ENCODE peak calls at places on chromosomes 5 and 9, in five cellular contexts. M is NCI-H1105 treated with DMSO at 0.1 percent for 48 hours; X is activated effector memory CD4-positive, alpha-beta T cell treated with Interleukin-2 at 50 U/mL for 16 hours; O is activated naive CD8-positive, alpha-beta T cell treated with anti-CD3 and anti-CD28 coated beads, Interleukin-2, amount 50 U/mL, for 24 hours; G is small intestine. I is an unnamed sample.

GRCh38 chr5:94793113-94793815 is 174.8 kb downstream of the SLF1 start:
- DNase-seq in M (no peak), X (no peak), O (no peak), G (peak; percentile 49), I (no peak)

GRCh38 chr5:87243161-87243877 is 24.4 kb upstream of the RASA1 start:
- DNase-seq in M (no peak), X (no peak), O (no peak), G (no peak), I (no peak)

GRCh38 chr9:75871624-75872023 is 18.8 kb upstream of the PCSK5 start:
- DNase-seq in M (no peak), X (no peak), O (no peak), G (no peak), I (no peak)

GRCh38 chr5:17118631-17119030 is 98.8 kb upstream of the BASP1 start:
- DNase-seq in M (no peak), X (no peak), O (peak; percentile 16), G (peak; percentile 75), I (peak; percentile 81)

GRCh38 chr5:17295671-17296070 is 78.2 kb downstream of the BASP1 start:
- DNase-seq in M (no peak), X (no peak), O (no peak), G (no peak), I (no peak)

GRCh38 chr5:1199649-1200494 is 1.5 kb upstream of the SLC6A19 start:
- DNase-seq in M (no peak), X (no peak), O (no peak), G (peak; percentile 95), I (no peak)

GRCh38 chr5:132354828-132355765 is 14.4 kb upstream of the SLC22A5 start:
- DNase-seq in M (no peak), X (no peak), O (no peak), G (no peak), I (no peak)

GRCh38 chr5:33579789-33580188 is 139.0 kb downstream of the TARS1 start:
- DNase-seq in M (no peak), X (no peak), O (no peak), G (no peak), I (no peak)

GRCh38 chr5:160183075-160183474 is 46.2 kb upstream of the FABP6 start:
- DNase-seq in M (no peak), X (no peak), O (no peak), G (no peak), I (no peak)

GRCh38 chr5:96629774-96630173 is 32.4 kb upstream of the CAST start:
- DNase-seq in M (peak; percentile 54), X (no peak), O (no peak), G (no peak), I (no peak)

GRCh38 chr9:6640268-6641072 is 5.1 kb downstream of the GLDC start:
- DNase-seq in M (no peak), X (no peak), O (no peak), G (no peak), I (no peak)

GRCh38 chr9:114799441-114799840 is 6.4 kb downstream of the TNFSF15 start:
- DNase-seq in M (no peak), X (no peak), O (no peak), G (peak; percentile 67), I (no peak)

GRCh38 chr5:43729846-43730478 is 127.0 kb downstream of the NNT start:
- DNase-seq in M (peak; percentile 51), X (no peak), O (no peak), G (peak; percentile 3), I (peak; percentile 15)

GRCh38 chr9:109477269-109478203 is 20.6 kb downstream of the PTPN3 start:
- DNase-seq in M (no peak), X (no peak), O (no peak), G (peak; percentile 99), I (no peak)

GRCh38 chr9:88810826-88811225 is 180.4 kb upstream of the S1PR3 start:
- DNase-seq in M (no peak), X (no peak), O (no peak), G (no peak), I (no peak)

GRCh38 chr9:130962418-130963316 is 23.6 kb upstream of the FIBCD1 start:
- DNase-seq in M (no peak), X (no peak), O (no peak), G (no peak), I (no peak)

GRCh38 chr9:38112010-38112409 is 43.0 kb upstream of the SHB start:
- DNase-seq in M (no peak), X (no peak), O (no peak), G (no peak), I (no peak)

GRCh38 chr9:137711678-137712105 is 92.9 kb downstream of the EHMT1 start:
- DNase-seq in M (no peak), X (no peak), O (no peak), G (no peak), I (no peak)

GRCh38 chr5:151173711-151174611 is 16.4 kb upstream of the ANXA6 start:
- DNase-seq in M (no peak), X (no peak), O (no peak), G (no peak), I (no peak)

GRCh38 chr5:105812356-105812755 is 1858.4 kb downstream of the EFNA5 start:
- DNase-seq in M (no peak), X (no peak), O (no peak), G (no peak), I (no peak)

GRCh38 chr5:176714067-176714466 is 66.8 kb downstream of the TSPAN17 start:
- DNase-seq in M (no peak), X (no peak), O (no peak), G (no peak), I (no peak)

GRCh38 chr9:23321049-23321448 is 505.0 kb downstream of the ELAVL2 start:
- DNase-seq in M (no peak), X (no peak), O (no peak), G (no peak), I (no peak)

GRCh38 chr5:177116631-177117373 is 16.8 kb upstream of the NSD1 start:
- DNase-seq in M (no peak), X (peak; percentile 72), O (peak; percentile 85), G (peak; percentile 83), I (no peak)

GRCh38 chr9:80968611-80969010 is 720.7 kb downstream of the TLE1 start:
- DNase-seq in M (no peak), X (no peak), O (no peak), G (no peak), I (no peak)

GRCh38 chr5:91296691-91297143 is 86.4 kb downstream of the ARRDC3 start:
- DNase-seq in M (no peak), X (no peak), O (no peak), G (no peak), I (no peak)

GRCh38 chr9:116423149-116423548 is 264.0 kb upstream of the TRIM32 start:
- DNase-seq in M (no peak), X (no peak), O (no peak), G (no peak), I (no peak)

GRCh38 chr9:133108794-133109641 is 12.0 kb downstream of the RALGDS start:
- DNase-seq in M (no peak), X (no peak), O (no peak), G (no peak), I (no peak)

GRCh38 chr5:166834246-166834645 is 1457.2 kb upstream of the WWC1 start:
- DNase-seq in M (no peak), X (no peak), O (no peak), G (no peak), I (no peak)

GRCh38 chr9:106707722-106708121 is 155.2 kb upstream of the ZNF462 start:
- DNase-seq in M (no peak), X (no peak), O (no peak), G (no peak), I (no peak)

GRCh38 chr5:16992444-16992843 is 56.4 kb upstream of the MYO10 start:
- DNase-seq in M (no peak), X (no peak), O (no peak), G (no peak), I (no peak)

I was measured in KG1.